ENCODE peak calls at places on chromosomes 11 and 22, in seven cellular contexts. E is heart left ventricle, U is uterus, A is GM12891, G is right lobe of liver, Z is Peyer's patch, T is adrenal gland. S is an unnamed sample.

GRCh38 chr22:49324527-49325491 is 502.9 kb downstream of the BRD1 start:
- DNase-seq in T (no peak), Z (peak), A (no peak), U (no peak), E (no peak), G (no peak), S (no peak)

GRCh38 chr22:30314918-30315317 is 11.8 kb downstream of the TBC1D10A start:
- DNase-seq in A (no peak), T (no peak), G (no peak), U (no peak), Z (no peak), E (no peak), S (no peak)

GRCh38 chr22:49561976-49562375 is 265.7 kb downstream of the BRD1 start:
- DNase-seq in T (no peak), U (no peak), A (no peak), Z (no peak), G (no peak), E (no peak), S (no peak)

GRCh38 chr11:36288442-36289225 is 590 bp downstream of the COMMD9 start:
- DNase-seq in U (no peak), A (no peak), G (no peak), T (peak), Z (no peak), E (no peak), S (no peak)

GRCh38 chr22:37193629-37194191 is 5.7 kb upstream of the C1QTNF6 start:
- DNase-seq in U (peak), A (no peak), T (peak), E (peak), Z (peak), G (no peak), S (no peak)

GRCh38 chr11:11396290-11397042 is 43.4 kb upstream of the CSNK2A3 start:
- DNase-seq in T (no peak), G (no peak), U (peak), Z (no peak), A (no peak), E (no peak), S (no peak)

GRCh38 chr11:84714316-84714780 is 912.8 kb downstream of the DLG2 start:
- DNase-seq in U (no peak), G (peak), A (peak), Z (peak), E (peak), T (peak), S (no peak)

GRCh38 chr11:76226626-76227025 is 20.3 kb upstream of the WNT11 start:
- DNase-seq in T (no peak), E (no peak), G (no peak), Z (no peak), U (no peak), A (no peak), S (no peak)

GRCh38 chr22:38706101-38706884 is 549 bp downstream of the GTPBP1 start:
- DNase-seq in A (no peak), T (peak), Z (peak), E (peak), G (peak), U (peak), S (no peak)

GRCh38 chr22:48574776-48575566 is 1252.7 kb downstream of the BRD1 start:
- DNase-seq in A (peak), G (no peak), T (no peak), E (no peak), Z (no peak), U (peak), S (no peak)

GRCh38 chr11:111911563-111912401 is at the start of gene CRYAB:
- DNase-seq in E (peak), Z (peak), G (no peak), T (peak), U (peak), A (no peak), S (peak)
- TF ChIP-seq POLR2A in E (peak), Z (no peak), G (no peak), T (peak), U (peak), A (no peak), S (peak)

GRCh38 chr11:3841426-3842304 is 906 bp upstream of the RHOG start:
- DNase-seq in A (peak), E (peak), U (peak), G (peak), T (peak), Z (peak), S (peak)
- TF ChIP-seq POLR2A in A (no peak), E (no peak), U (no peak), G (peak), T (peak), Z (peak), S (no peak)

DNA sequence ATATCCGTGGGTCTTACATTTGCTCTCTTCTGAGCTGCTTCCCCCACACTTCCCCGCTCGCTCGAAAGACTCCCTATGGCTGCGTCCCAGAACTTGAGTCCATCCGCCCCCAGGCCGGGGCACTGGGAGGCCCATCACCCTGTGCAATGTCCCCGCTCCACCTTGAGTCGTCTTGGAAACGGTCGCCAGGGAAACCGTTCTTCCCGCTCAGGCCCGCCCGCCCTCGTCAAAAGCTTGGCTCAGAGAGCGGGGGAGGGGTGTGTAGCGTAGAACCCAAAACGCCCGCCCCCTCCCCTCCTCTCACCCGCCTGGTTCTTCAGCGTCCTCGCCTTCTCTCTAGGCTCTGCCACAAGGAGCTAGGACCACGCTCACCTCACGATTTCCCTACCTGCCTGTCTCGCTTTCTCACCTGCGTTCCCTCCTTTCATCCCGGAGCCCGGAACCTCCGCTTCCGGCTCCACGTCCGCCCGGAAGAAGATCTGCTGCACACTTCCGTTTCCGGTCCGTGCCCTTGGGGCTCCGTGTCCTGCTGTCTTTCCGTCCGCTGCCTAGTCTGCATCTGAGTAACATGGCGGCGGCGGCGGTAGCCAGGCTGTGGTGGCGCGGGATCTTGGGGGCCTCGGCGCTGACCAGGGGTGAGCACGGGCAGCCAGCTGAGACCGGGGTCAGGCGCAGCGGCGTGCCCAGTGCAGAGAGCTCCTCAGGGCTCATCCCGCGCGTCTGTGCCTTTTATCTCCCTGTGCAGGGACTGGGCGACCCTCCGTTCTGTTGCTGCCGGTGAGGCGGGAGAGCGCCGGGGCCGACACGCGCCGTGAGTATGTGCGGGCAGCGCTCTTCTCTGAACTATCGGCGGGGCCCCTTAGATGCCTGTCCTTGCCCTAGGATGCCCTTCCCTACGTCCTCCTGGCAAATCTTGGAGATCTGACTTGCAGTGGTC is at the start of the genes KBTBD4 and NDUFS3:
- DNase-seq in E (peak), A (peak), U (peak), T (peak), G (peak), Z (peak), S (peak)
- TF ChIP-seq POLR2A in E (no peak), A (peak), U (no peak), T (peak), G (peak), Z (peak), S (peak)

GRCh38 chr11:69048718-69049489 is at the start of gene TPCN2:
- DNase-seq in T (peak), G (peak), U (peak), Z (peak), A (peak), E (peak), S (peak)
- TF ChIP-seq POLR2A in T (peak), G (peak), U (peak), Z (peak), A (peak), E (no peak), S (peak)

DNA sequence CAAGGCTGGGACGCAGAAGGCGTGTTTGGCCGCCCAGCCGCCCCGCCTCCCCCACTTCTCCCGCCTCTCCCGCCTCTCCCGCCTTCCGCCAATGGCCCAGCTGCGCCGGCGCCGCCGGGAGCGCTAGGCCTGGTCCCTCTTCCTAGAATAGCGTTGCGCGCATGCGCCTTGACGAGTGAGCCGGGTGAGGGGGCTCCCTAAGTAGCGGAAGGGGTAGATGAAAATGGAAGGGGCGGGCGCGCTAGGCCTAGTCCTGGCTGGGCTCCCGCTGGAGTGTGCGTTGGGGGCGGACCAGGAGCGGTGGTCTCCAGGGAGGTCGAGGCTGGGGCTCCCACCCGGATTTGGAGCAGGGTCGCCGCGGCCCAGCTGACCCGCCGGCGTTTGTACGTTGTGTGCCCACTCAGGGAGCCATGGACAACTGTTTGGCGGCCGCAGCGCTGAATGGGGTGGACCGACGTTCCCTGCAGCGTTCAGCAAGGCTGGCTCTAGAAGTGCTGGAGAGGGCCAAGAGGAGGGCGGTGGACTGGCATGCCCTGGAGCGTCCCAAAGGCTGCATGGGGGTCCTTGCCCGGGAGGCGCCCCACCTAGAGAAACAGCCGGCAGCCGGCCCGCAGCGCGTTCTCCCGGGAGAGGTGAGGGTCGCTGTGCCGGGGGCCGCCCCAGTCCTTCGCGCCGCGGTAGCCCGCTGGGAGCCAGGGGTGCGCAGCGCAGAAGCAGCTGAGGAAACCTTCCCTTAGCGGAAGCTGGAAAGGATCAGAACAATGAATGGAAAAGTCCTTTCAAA is at the start of gene AKIP1:
- DNase-seq in U (peak), T (peak), G (peak), Z (peak), E (peak), A (peak), S (peak)
- TF ChIP-seq POLR2A in U (peak), T (peak), G (peak), Z (peak), E (no peak), A (no peak), S (no peak)

S was measured in gastrocnemius medialis.